ENCODE peak calls at places on chromosomes 16 and 17, in four cellular contexts. J is A549, L is K562, C is HepG2. O is an unnamed sample.

GRCh38 chr16:88790312-88791150 is 5.5 kb upstream of the PIEZO1 start:
- DNase-seq in C (no peak), J (no peak), L (peak; percentile 77), O (no peak)

GRCh38 chr17:48541574-48542113 is 3.3 kb downstream of the HOXB2 start:
- DNase-seq in J (no peak), C (no peak), L (peak; percentile 75), O (no peak)

GRCh38 chr17:78993241-78993956 is 13.7 kb upstream of the LGALS3BP start:
- DNase-seq in L (peak; percentile 62), J (peak; percentile 78), C (peak; percentile 48), O (peak; percentile 85)

GRCh38 chr17:66351701-66352100 is 49.3 kb downstream of the PRKCA start:
- DNase-seq in L (no peak), C (no peak), J (no peak), O (no peak)

GRCh38 chr16:79261461-79261860 is 339.1 kb downstream of the MAF start:
- DNase-seq in L (peak; percentile 42), C (peak; percentile 21), J (no peak), O (peak; percentile 73)

GRCh38 chr16:88685156-88686061 is 898 bp downstream of the SNAI3 start:
- DNase-seq in J (peak; percentile 84), C (no peak), L (peak; percentile 69), O (peak; percentile 50)

GRCh38 chr17:83099570-83100181 is 20.3 kb downstream of the METRNL start:
- DNase-seq in J (no peak), L (no peak), C (no peak), O (no peak)

GRCh38 chr17:38693700-38694329 is 11.3 kb upstream of the MLLT6 start:
- DNase-seq in L (no peak), J (no peak), C (peak; percentile 48), O (no peak)

GRCh38 chr16:20268409-20268808 is 58.9 kb downstream of the GP2 start:
- DNase-seq in C (no peak), J (no peak), L (no peak), O (no peak)

GRCh38 chr17:49508061-49508865 is 13.2 kb downstream of the NGFR start:
- DNase-seq in J (peak; percentile 78), L (no peak), C (peak; percentile 69), O (peak; percentile 78)

GRCh38 chr17:68807998-68808772 is 147.0 kb downstream of the ABCA8 start:
- DNase-seq in J (no peak), C (no peak), L (no peak), O (no peak)

GRCh38 chr17:37570527-37571093 is 38.6 kb downstream of the SYNRG start:
- DNase-seq in C (peak; percentile 60), J (peak; percentile 87), L (peak; percentile 47), O (peak; percentile 75)

GRCh38 chr16:80525420-80525819 is 15.4 kb upstream of the DYNLRB2 start:
- DNase-seq in C (no peak), L (no peak), J (no peak), O (no peak)

GRCh38 chr16:86027366-86028126 is 128.6 kb downstream of the IRF8 start:
- DNase-seq in L (no peak), J (no peak), C (no peak), O (no peak)

GRCh38 chr17:78316867-78317816 is 42.7 kb downstream of the SOCS3 start:
- DNase-seq in C (peak; percentile 66), L (peak; percentile 72), J (peak; percentile 89), O (peak; percentile 77)

GRCh38 chr17:17700251-17700969 is 19.2 kb downstream of the RAI1 start:
- DNase-seq in C (no peak), L (no peak), J (no peak), O (peak; percentile 83)

GRCh38 chr16:75113541-75114121 is 2.9 kb downstream of the LDHD start:
- DNase-seq in C (no peak), J (no peak), L (no peak), O (no peak)

GRCh38 chr17:5254903-5255521 is 20.4 kb upstream of the SCIMP start:
- DNase-seq in L (no peak), C (no peak), J (no peak), O (no peak)

GRCh38 chr16:24509536-24509935 is 29.8 kb upstream of the RBBP6 start:
- DNase-seq in J (no peak), L (no peak), C (no peak), O (no peak)

GRCh38 chr16:13012591-13012990 is 111.2 kb downstream of the SHISA9 start:
- DNase-seq in L (no peak), J (no peak), C (no peak), O (no peak)

GRCh38 chr17:39960406-39961053 is 2.3 kb upstream of the GSDMA start:
- DNase-seq in L (no peak), C (peak; percentile 72), J (no peak), O (no peak)

GRCh38 chr16:49441366-49441780 is 67.8 kb downstream of the C16orf78 start:
- DNase-seq in C (no peak), J (no peak), L (no peak), O (peak; percentile 67)

GRCh38 chr16:15604460-15605390 is 38.2 kb downstream of the MARF1 start:
- DNase-seq in C (no peak), J (no peak), L (no peak), O (no peak)

GRCh38 chr16:48244863-48245195 is 729 bp downstream of the LONP2 start:
- DNase-seq in C (no peak), J (no peak), L (no peak), O (no peak)

GRCh38 chr16:51151435-51151950 is 423 bp upstream of the SALL1 start:
- DNase-seq in C (peak; percentile 86), L (no peak), J (no peak), O (peak; percentile 85)

GRCh38 chr17:39648876-39649430 is 12.0 kb downstream of the STARD3 start:
- DNase-seq in L (no peak), J (no peak), C (no peak), O (no peak)

GRCh38 chr17:17698371-17698770 is 17.1 kb downstream of the RAI1 start:
- DNase-seq in C (no peak), L (no peak), J (no peak), O (peak; percentile 42)

GRCh38 chr16:87332150-87332549 is 15.0 kb upstream of the C16orf95 start:
- DNase-seq in J (no peak), L (no peak), C (no peak), O (no peak)

GRCh38 chr17:47895254-47895855 is 681 bp upstream of the SP2 start:
- DNase-seq in L (no peak), J (peak; percentile 31), C (no peak), O (no peak)

GRCh38 chr17:13590441-13590840 is 11.3 kb downstream of the HS3ST3A1 start:
- DNase-seq in L (no peak), C (no peak), J (no peak), O (no peak)

GRCh38 chr16:66798162-66798561 is 3.2 kb downstream of the TERB1 start:
- DNase-seq in C (no peak), L (no peak), J (no peak), O (no peak)

GRCh38 chr17:42097691-42098661 is at the start of gene ZNF385C:
- DNase-seq in J (no peak), C (no peak), L (peak; percentile 52), O (peak; percentile 59)

GRCh38 chr16:50411034-50411433 is 42.2 kb upstream of the BRD7 start:
- DNase-seq in J (no peak), C (no peak), L (no peak), O (no peak)

GRCh38 chr17:79859676-79860615 is 20.7 kb upstream of the CBX4 start:
- DNase-seq in J (no peak), C (no peak), L (no peak), O (no peak)

GRCh38 chr16:66495440-66495839 is 54.5 kb downstream of the TK2 start:
- DNase-seq in J (no peak), L (no peak), C (no peak), O (no peak)

GRCh38 chr17:56755310-56755709 is 78.4 kb downstream of the C17orf67 start:
- DNase-seq in J (no peak), L (no peak), C (no peak), O (no peak)

GRCh38 chr17:56752263-56752662 is 81.5 kb downstream of the C17orf67 start:
- DNase-seq in C (no peak), J (no peak), L (no peak), O (no peak)

GRCh38 chr17:56756536-56756935 is 77.2 kb downstream of the C17orf67 start:
- DNase-seq in J (peak; percentile 31), L (no peak), C (peak; percentile 24), O (no peak)

GRCh38 chr17:56751145-56751743 is 82.5 kb downstream of the C17orf67 start:
- DNase-seq in C (no peak), L (no peak), J (no peak), O (no peak)

GRCh38 chr17:56754523-56755208 is 79.1 kb downstream of the C17orf67 start:
- DNase-seq in L (no peak), J (peak; percentile 70), C (peak; percentile 83), O (no peak)
- TF ChIP-seq NR3C1 in L (no peak), J (no peak), C (no peak), O (no peak)

DNA sequence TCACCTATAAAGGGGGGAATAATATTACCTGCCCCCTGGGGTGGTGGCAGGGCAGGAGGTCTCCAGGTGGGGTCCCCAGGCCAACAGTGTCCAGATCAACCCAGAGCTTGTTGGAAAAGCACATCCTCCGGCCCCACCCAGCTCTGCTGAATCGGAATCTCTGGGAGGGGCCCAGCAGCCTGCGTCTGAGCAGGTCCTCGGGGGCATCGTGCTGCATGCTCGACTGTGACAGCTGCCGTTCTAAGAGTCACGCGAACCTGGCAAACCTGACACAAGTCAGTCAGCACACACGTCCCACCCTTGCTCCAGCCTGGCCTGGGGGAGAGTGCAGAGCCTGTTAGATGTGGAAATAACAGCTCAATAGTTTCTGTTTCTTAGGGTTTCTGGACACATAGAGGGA is 72.3 kb downstream of the CRISPLD2 start:
- DNase-seq in C (no peak), L (no peak), J (no peak), O (no peak)
- TF ChIP-seq NR3C1 in C (no peak), L (no peak), J (no peak), O (no peak)

DNA sequence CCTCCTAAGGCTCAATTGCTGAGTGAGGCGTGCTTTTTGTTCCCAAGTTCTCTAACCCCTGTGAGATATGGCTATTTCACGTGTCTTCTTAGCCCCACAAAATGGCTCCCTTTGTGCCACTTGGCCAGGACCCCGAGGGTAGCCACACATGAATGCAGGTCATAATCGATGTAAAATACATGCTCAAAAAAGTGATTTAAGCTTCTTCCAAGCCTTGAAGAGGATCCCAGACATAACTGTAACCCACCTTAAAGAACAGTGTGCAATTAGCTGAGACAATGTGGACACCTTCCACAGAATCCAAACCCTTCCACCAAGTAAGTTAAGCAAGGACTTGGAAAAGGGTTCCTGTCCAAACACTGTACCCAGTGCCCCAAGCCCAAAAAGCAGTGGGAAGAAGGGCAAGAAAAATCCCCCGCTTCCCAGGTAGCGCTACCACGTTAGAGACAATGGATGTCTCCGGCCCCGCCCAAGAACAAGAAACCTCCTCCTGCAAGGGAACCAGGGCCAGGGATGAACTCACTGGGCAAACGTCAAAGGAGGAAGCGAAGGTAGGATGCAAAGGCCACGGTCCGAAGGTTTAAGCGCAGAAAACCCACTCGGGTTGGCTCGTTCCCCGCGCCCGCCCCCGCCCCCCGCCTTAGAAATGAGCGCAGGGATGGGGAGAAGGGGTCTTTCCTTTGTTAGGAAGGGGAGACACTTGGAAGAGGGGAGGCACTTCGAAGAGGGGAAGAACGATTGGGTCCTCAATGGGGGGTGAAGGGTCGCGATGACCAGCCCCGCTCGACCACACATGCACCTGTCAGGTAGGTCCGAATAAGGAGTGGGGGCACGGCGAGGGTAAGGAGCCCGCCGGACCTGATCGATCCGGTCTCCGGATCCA is 1.1 kb downstream of the JPT1 start:
- DNase-seq in C (peak; percentile 34), J (peak; percentile 70), L (peak; percentile 51), O (peak; percentile 47)
- TF ChIP-seq NR3C1 in C (no peak), J (no peak), L (no peak), O (no peak)

GRCh38 chr17:76497979-76498885 is 3.0 kb downstream of the RHBDF2 start:
- DNase-seq in L (no peak), C (peak; percentile 55), J (peak; percentile 75), O (peak; percentile 60)
- TF ChIP-seq NR3C1 in L (no peak), C (no peak), J (no peak), O (no peak)